ENCODE peak calls at places on chromosome 18, in eight cellular contexts. J is K562, P is cardiac muscle cell, Q is hepatocyte, Y is lung, M is GM23248, E is trophoblast cell, S is sigmoid colon. X is an unnamed sample. For H3K36me3 and H3K4me1, the result is how much of the 10 kb centered on the place peaks cover.

GRCh38 chr18:75324686-75325257 is 102.7 kb downstream of the SMIM21 start:
- DNase-seq in J (no peak), M (no peak), Y (no peak), Q (no peak), S (no peak), E (no peak), P (no peak), X (no peak)

GRCh38 chr18:9097349-9097748 is 5.2 kb upstream of the NDUFV2 start:
- DNase-seq in Q (no peak), J (no peak), M (no peak), E (no peak), Y (no peak), S (no peak), P (no peak), X (no peak)

GRCh38 chr18:13810950-13811485 is 12.9 kb upstream of the MC5R start:
- DNase-seq in E (no peak), M (no peak), J (no peak), Q (no peak), Y (no peak), P (no peak), S (no peak), X (no peak)

GRCh38 chr18:54939375-54939917 is 19.8 kb downstream of the CCDC68 start:
- DNase-seq in E (no peak), Y (no peak), J (no peak), S (no peak), P (no peak), M (no peak), Q (no peak), X (no peak)

GRCh38 chr18:7233398-7233797 is 2.5 kb downstream of the LRRC30 start:
- DNase-seq in Y (no peak), P (no peak), J (no peak), M (no peak), S (no peak), E (no peak), Q (no peak), X (no peak)

GRCh38 chr18:13621446-13621849 is 104.9 kb downstream of the FAM210A start:
- DNase-seq in S (no peak), Y (no peak), P (no peak), Q (no peak), J (no peak), M (no peak), E (no peak), X (no peak)

GRCh38 chr18:13006731-13007550 is 15.8 kb downstream of the CEP192 start:
- DNase-seq in M (no peak), Q (no peak), Y (no peak), J (no peak), P (no peak), E (no peak), S (no peak), X (no peak)

GRCh38 chr18:31248783-31249521 is 69.0 kb upstream of the DSG1 start:
- DNase-seq in Q (no peak), J (no peak), M (no peak), P (no peak), Y (no peak), E (no peak), S (no peak), X (no peak)

GRCh38 chr18:69900941-69901340 is 46.7 kb downstream of the CD226 start:
- DNase-seq in J (no peak), Q (no peak), M (no peak), E (no peak), S (no peak), P (no peak), Y (no peak), X (no peak)

GRCh38 chr18:13726228-13726971 is at the start of the genes FAM210A and RNMT:
- DNase-seq in S (peak), J (peak), P (peak), E (peak), M (peak), Q (peak), Y (peak), X (peak)

GRCh38 chr18:55830490-55830889 is 242.5 kb upstream of the TCF4 start:
- DNase-seq in J (no peak), Q (no peak), P (peak), M (peak), Y (peak), E (peak), S (no peak), X (no peak)

GRCh38 chr18:66734451-66734850 is 130.6 kb upstream of the CDH19 start:
- DNase-seq in Q (no peak), E (no peak), S (no peak), P (peak), Y (no peak), J (no peak), M (no peak), X (no peak)

GRCh38 chr18:61860302-61860701 is 32.5 kb downstream of the RNF152 start:
- DNase-seq in J (no peak), M (peak), S (no peak), P (peak), E (peak), Q (no peak), Y (no peak), X (no peak)

GRCh38 chr18:78725426-78725825 is 254.2 kb upstream of the SALL3 start:
- DNase-seq in Y (no peak), M (no peak), S (peak), E (no peak), J (no peak), P (no peak), Q (no peak), X (no peak)

GRCh38 chr18:13999266-13999665 is 83.9 kb upstream of the MC2R start:
- DNase-seq in Y (no peak), M (no peak), P (no peak), E (no peak), Q (no peak), S (no peak), J (no peak), X (no peak)

GRCh38 chr18:24678113-24678512 is 217.7 kb downstream of the HRH4 start:
- DNase-seq in Y (no peak), Q (no peak), J (no peak), P (no peak), E (no peak), S (no peak), M (no peak), X (no peak)

GRCh38 chr18:36366994-36367839 is 69.7 kb downstream of the FHOD3 start:
- DNase-seq in Q (no peak), S (no peak), J (no peak), Y (no peak), M (no peak), P (peak), E (peak), X (no peak)

GRCh38 chr18:41745166-41746049 is 209.6 kb upstream of the PIK3C3 start:
- DNase-seq in J (no peak), S (no peak), Y (no peak), Q (peak), M (peak), P (peak), E (peak), X (peak)

GRCh38 chr18:70693196-70693595 is 404.4 kb downstream of the SOCS6 start:
- DNase-seq in M (no peak), E (no peak), P (peak), Y (no peak), J (no peak), Q (no peak), S (no peak), X (no peak)

GRCh38 chr18:46425511-46425910 is 231.5 kb downstream of the LOXHD1 start:
- DNase-seq in E (no peak), J (no peak), S (no peak), P (no peak), M (no peak), Q (no peak), Y (no peak), X (no peak)

GRCh38 chr18:68738572-68738971 is 23.7 kb upstream of the TMX3 start:
- DNase-seq in P (no peak), Q (no peak), M (no peak), J (no peak), S (no peak), E (no peak), Y (no peak), X (no peak)

GRCh38 chr18:68455229-68455603 is 259.7 kb downstream of the TMX3 start:
- DNase-seq in S (no peak), J (no peak), Y (no peak), Q (no peak), M (no peak), P (no peak), E (no peak), X (no peak)

GRCh38 chr18:10927290-10927979 is 221.9 kb downstream of the PIEZO2 start:
- DNase-seq in Y (no peak), P (peak), Q (no peak), M (peak), E (peak), S (no peak), J (no peak), X (no peak)

GRCh38 chr18:32439802-32440201 is 30.9 kb downstream of the GAREM1 start:
- DNase-seq in Y (no peak), P (peak), J (no peak), S (no peak), Q (no peak), E (peak), M (no peak), X (no peak)

GRCh38 chr18:55013086-55013485 is 53.8 kb upstream of the CCDC68 start:
- DNase-seq in S (no peak), E (peak), Y (no peak), J (no peak), M (no peak), Q (no peak), P (no peak), X (no peak)

GRCh38 chr18:65592419-65592818 is 158.4 kb upstream of the CDH7 start:
- DNase-seq in J (no peak), P (no peak), M (no peak), S (no peak), Q (peak), Y (no peak), E (peak), X (no peak)

GRCh38 chr18:68542818-68543217 is 172.1 kb downstream of the TMX3 start:
- DNase-seq in E (no peak), P (no peak), M (no peak), J (no peak), S (no peak), Q (no peak), Y (no peak), X (no peak)

GRCh38 chr18:13218376-13219011 is at the start of gene LDLRAD4:
- DNase-seq in Q (peak), S (peak), E (peak), Y (no peak), J (no peak), P (no peak), M (peak), X (peak)

GRCh38 chr18:27413495-27414401 is 228.6 kb upstream of the CHST9 start:
- DNase-seq in S (peak), P (peak), Y (no peak), Q (peak), M (peak), E (peak), J (no peak), X (no peak)

GRCh38 chr18:57202881-57203280 is 56.0 kb downstream of the BOD1L2 start:
- DNase-seq in M (no peak), Y (no peak), S (no peak), J (no peak), E (no peak), P (no peak), Q (no peak), X (no peak)

GRCh38 chr18:48065601-48065995 is 135.1 kb upstream of the SMAD2 start:
- DNase-seq in P (no peak), E (no peak), M (no peak), S (no peak), Q (no peak), Y (no peak), J (no peak), X (no peak)

GRCh38 chr18:22521026-22521707 is 103.5 kb upstream of the CTAGE1 start:
- DNase-seq in P (no peak), Y (no peak), J (no peak), Q (no peak), E (no peak), S (no peak), M (no peak), X (no peak)

GRCh38 chr18:79516441-79516931 is 120.8 kb downstream of the NFATC1 start:
- DNase-seq in S (peak), M (no peak), P (no peak), Q (no peak), J (no peak), Y (no peak), E (no peak), X (no peak)

DNA sequence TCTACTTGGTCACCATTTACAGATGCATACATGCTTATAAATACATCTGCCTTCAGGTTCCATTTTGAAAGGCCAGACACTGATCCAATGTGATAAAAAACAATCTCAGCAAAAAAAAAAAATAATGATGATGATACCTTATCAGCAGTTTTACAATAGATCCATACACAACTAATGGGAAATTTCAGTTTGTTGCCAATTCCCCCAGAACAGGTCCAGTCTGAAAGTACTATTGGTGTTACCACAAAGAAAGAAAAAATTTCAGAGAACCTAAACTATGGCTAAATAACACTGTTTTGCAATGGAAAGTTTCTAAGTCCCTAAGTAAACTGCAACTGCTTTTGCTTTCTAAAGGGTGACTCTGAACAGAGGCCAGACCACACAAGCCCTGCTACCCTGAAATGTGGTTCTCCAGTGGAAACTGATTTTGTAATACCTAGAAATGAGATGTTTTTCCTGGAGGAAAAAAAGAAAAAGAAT is 54.1 kb downstream of the LPIN2 start:
- DNase-seq in P (peak), Y (no peak), M (peak), E (no peak), S (peak), J (no peak), Q (peak), X (no peak)
- H3K4me3 ChIP-seq in P (no peak), Y (no peak), M (no peak), E (no peak), S (no peak), J (no peak), Q (no peak), X (no peak)

DNA sequence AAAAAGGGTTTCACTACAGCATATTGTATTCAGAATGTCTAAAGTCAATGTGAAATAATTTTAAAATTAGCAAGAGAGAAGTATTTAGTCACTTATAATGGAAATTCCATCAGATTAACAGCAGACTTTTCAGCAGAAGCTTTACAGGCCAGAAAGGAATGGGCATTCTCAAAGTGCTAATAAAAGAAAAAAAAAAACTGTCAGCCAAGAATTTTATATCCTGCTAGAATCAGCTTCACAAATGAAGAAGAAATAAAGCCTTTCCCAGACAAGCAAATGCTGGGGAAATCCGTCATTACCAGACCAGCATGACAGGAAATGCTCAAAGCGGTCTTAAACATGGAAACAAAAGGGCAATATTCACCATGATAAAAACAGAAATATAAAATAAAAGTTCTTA is 18.8 kb downstream of the LMAN1 start:
- DNase-seq in E (no peak), P (no peak), J (no peak), Y (no peak), S (no peak), Q (no peak), M (no peak), X (no peak)
- H3K36me3 ChIP-seq in E (under half), P (half or more), J (half or more), Y (under half), S (half or more), Q (under half), M (half or more), X (under half)

GRCh38 chr18:45106331-45106774 is 425.7 kb downstream of the SETBP1 start:
- DNase-seq in Y (no peak), P (peak), E (peak), Q (no peak), S (no peak), M (peak), J (no peak), X (no peak)
- H3K4me1 ChIP-seq in Y (under half), P (under half), E (under half), Q (under half), S (under half), M (half or more), J (under half), X (under half)

GRCh38 chr18:73691118-73691517 is 456.5 kb downstream of the FBXO15 start:
- DNase-seq in Y (no peak), P (peak), Q (no peak), J (no peak), M (peak), E (peak), S (no peak), X (no peak)
- H3K4me3 ChIP-seq in Y (no peak), P (no peak), Q (no peak), J (no peak), M (no peak), E (no peak), S (no peak), X (no peak)

GRCh38 chr18:51077217-51077616 is 47.2 kb downstream of the SMAD4 start:
- DNase-seq in P (peak), Y (no peak), E (no peak), Q (no peak), S (no peak), M (peak), J (no peak), X (no peak)

GRCh38 chr18:51078026-51078425 is 48.0 kb downstream of the SMAD4 start:
- DNase-seq in M (no peak), J (no peak), E (no peak), P (no peak), Y (no peak), Q (no peak), S (no peak), X (no peak)

GRCh38 chr18:51083398-51083797 is 53.4 kb downstream of the SMAD4 start:
- DNase-seq in E (no peak), M (no peak), Y (no peak), Q (no peak), S (no peak), J (no peak), P (no peak), X (no peak)

GRCh38 chr18:51088410-51088809 is 58.4 kb downstream of the SMAD4 start:
- DNase-seq in Q (no peak), P (no peak), J (no peak), Y (no peak), S (no peak), M (no peak), E (no peak), X (no peak)

GRCh38 chr18:51082571-51083264 is 52.7 kb downstream of the SMAD4 start:
- DNase-seq in J (no peak), M (no peak), S (no peak), E (peak), Q (no peak), Y (no peak), P (peak), X (no peak)
- H3K36me3 ChIP-seq in J (half or more), M (half or more), S (half or more), E (under half), Q (under half), Y (under half), P (under half), X (under half)

X was measured in BE2C.